ENCODE peak calls at places on chromosomes 12 and 14, in eight cellular contexts. Z, S, X, T, K, Q, M and C are unnamed samples.

GRCh38 chr12:108573310-108573709 is 10.9 kb downstream of the ISCU start:
- DNase-seq in T (no peak), X (no peak), Z (no peak), Q (no peak), K (no peak), S (no peak), M (no peak), C (no peak)

GRCh38 chr14:33432407-33433023 is 493.8 kb downstream of the NPAS3 start:
- DNase-seq in X (no peak), T (peak; percentile 13), S (peak; percentile 18), Z (peak; percentile 65), M (peak; percentile 23), Q (peak; percentile 8), K (peak; percentile 3), C (no peak)

GRCh38 chr12:4477133-4477532 is 31.5 kb upstream of the FGF6 start:
- DNase-seq in K (no peak), X (no peak), S (no peak), Q (no peak), Z (no peak), T (no peak), M (no peak), C (no peak)

GRCh38 chr12:16198884-16199283 is 78.6 kb downstream of the SLC15A5 start:
- DNase-seq in Z (no peak), T (no peak), M (no peak), K (no peak), Q (peak; percentile 53), X (no peak), S (no peak), C (no peak)

GRCh38 chr12:68374315-68374982 is 42.3 kb upstream of the MDM1 start:
- DNase-seq in Z (no peak), X (no peak), S (no peak), M (peak; percentile 60), T (no peak), Q (no peak), K (no peak), C (no peak)

GRCh38 chr12:29160230-29160629 is 11.2 kb downstream of the FAR2 start:
- DNase-seq in X (no peak), M (peak; percentile 23), K (no peak), T (no peak), Z (no peak), S (no peak), Q (no peak), C (no peak)

GRCh38 chr12:116436561-116437249 is 122.5 kb upstream of the MAP1LC3B2 start:
- DNase-seq in X (no peak), T (no peak), M (no peak), Q (no peak), K (no peak), S (no peak), Z (no peak), C (no peak)

GRCh38 chr14:33120966-33121365 is 182.3 kb downstream of the NPAS3 start:
- DNase-seq in M (no peak), Q (no peak), T (no peak), S (no peak), K (no peak), Z (peak; percentile 59), X (no peak), C (no peak)

GRCh38 chr12:92747151-92747550 is 44.4 kb downstream of the PLEKHG7 start:
- DNase-seq in T (no peak), Q (no peak), K (no peak), S (no peak), X (no peak), M (no peak), Z (no peak), C (no peak)

GRCh38 chr12:55996201-55996714 is 818 bp upstream of the SUOX start:
- DNase-seq in M (peak; percentile 85), X (peak; percentile 56), Z (peak; percentile 56), K (peak; percentile 57), T (peak; percentile 52), Q (peak; percentile 65), S (peak; percentile 62), C (peak; percentile 66)

GRCh38 chr14:31323419-31323818 is 96.9 kb downstream of the HEATR5A start:
- DNase-seq in X (no peak), S (no peak), T (no peak), Q (no peak), K (no peak), M (no peak), Z (no peak), C (no peak)

GRCh38 chr12:4771172-4771959 is 51.2 kb downstream of the GALNT8 start:
- DNase-seq in M (no peak), K (no peak), X (peak; percentile 20), T (no peak), S (no peak), Z (no peak), Q (no peak), C (no peak)

GRCh38 chr12:124497039-124497438 is 70.4 kb downstream of the NCOR2 start:
- DNase-seq in M (no peak), S (peak; percentile 88), T (no peak), X (no peak), K (no peak), Q (no peak), Z (peak; percentile 78), C (no peak)

GRCh38 chr14:105145381-105146180 is 23.0 kb downstream of the JAG2 start:
- DNase-seq in K (no peak), X (no peak), S (no peak), T (no peak), M (no peak), Z (no peak), Q (no peak), C (no peak)

GRCh38 chr12:76720068-76720467 is 43.8 kb upstream of the ZDHHC17 start:
- DNase-seq in Z (peak; percentile 89), X (no peak), Q (no peak), M (no peak), K (no peak), T (no peak), S (peak; percentile 73), C (no peak)

GRCh38 chr12:53725824-53726223 is 1.4 kb downstream of the CALCOCO1 start:
- DNase-seq in X (no peak), T (no peak), Z (peak; percentile 36), Q (no peak), M (no peak), S (peak; percentile 19), K (no peak), C (no peak)

GRCh38 chr12:89948266-89949175 is 239.9 kb upstream of the ATP2B1 start:
- DNase-seq in K (no peak), T (no peak), Z (no peak), S (no peak), X (no peak), M (no peak), Q (no peak), C (no peak)

GRCh38 chr12:6207254-6207942 is 7.2 kb downstream of the CD9 start:
- DNase-seq in X (no peak), S (no peak), M (no peak), K (no peak), Z (no peak), T (no peak), Q (no peak), C (no peak)

GRCh38 chr12:80216890-80217559 is 117.7 kb downstream of the OTOGL start:
- DNase-seq in K (no peak), Q (peak; percentile 42), S (no peak), M (no peak), T (no peak), Z (no peak), X (no peak), C (no peak)

GRCh38 chr12:131672311-131672940 is 38.5 kb upstream of the SFSWAP start:
- DNase-seq in Q (no peak), M (no peak), K (no peak), S (no peak), Z (no peak), T (no peak), X (no peak), C (no peak)

GRCh38 chr12:76180401-76181277 is 96.2 kb upstream of the NAP1L1 start:
- DNase-seq in X (no peak), Q (no peak), M (no peak), Z (no peak), T (no peak), K (no peak), S (no peak), C (no peak)

GRCh38 chr12:47152095-47152494 is 72.3 kb upstream of the AMIGO2 start:
- DNase-seq in Z (no peak), T (no peak), M (no peak), X (no peak), Q (no peak), S (no peak), K (no peak), C (no peak)

GRCh38 chr14:68514611-68515194 is 278.2 kb downstream of the ZFP36L1 start:
- DNase-seq in Z (no peak), X (no peak), M (no peak), K (no peak), Q (no peak), S (no peak), T (no peak), C (no peak)

GRCh38 chr12:52636592-52637258 is 15.3 kb downstream of the KRT2 start:
- DNase-seq in K (no peak), X (no peak), T (no peak), Q (no peak), M (peak; percentile 9), Z (no peak), S (no peak), C (no peak)

GRCh38 chr14:78088941-78089340 is 81.2 kb upstream of the NRXN3 start:
- DNase-seq in Q (peak; percentile 45), S (no peak), Z (no peak), M (no peak), K (no peak), X (no peak), T (no peak), C (no peak)

GRCh38 chr14:61602733-61603077 is 92.6 kb upstream of the HIF1A start:
- DNase-seq in Z (no peak), K (no peak), Q (peak; percentile 48), T (no peak), S (no peak), M (no peak), X (no peak), C (no peak)

GRCh38 chr12:110316861-110317260 is 35.8 kb downstream of the ATP2A2 start:
- DNase-seq in Z (peak; percentile 88), M (no peak), S (peak; percentile 91), K (peak; percentile 35), T (no peak), Q (no peak), X (no peak), C (no peak)

GRCh38 chr14:97264516-97265230 is 467.5 kb downstream of the VRK1 start:
- DNase-seq in K (no peak), Q (no peak), Z (no peak), X (no peak), T (no peak), S (no peak), M (no peak), C (no peak)

GRCh38 chr12:4246116-4246515 is 27.4 kb upstream of the CCND2 start:
- DNase-seq in S (no peak), K (no peak), X (no peak), M (no peak), Q (peak; percentile 10), Z (no peak), T (no peak), C (no peak)

GRCh38 chr12:131132118-131132892 is 178.6 kb downstream of the ADGRD1 start:
- DNase-seq in S (peak; percentile 1), T (peak; percentile 91), K (peak; percentile 55), Z (peak; percentile 48), X (peak; percentile 69), Q (peak; percentile 91), M (peak; percentile 73), C (peak; percentile 95)

GRCh38 chr12:118189761-118190181 is 53.8 kb downstream of the PEBP1 start:
- DNase-seq in T (peak; percentile 11), Q (peak; percentile 59), Z (peak; percentile 81), X (peak; percentile 13), M (no peak), K (peak; percentile 30), S (peak; percentile 82), C (peak; percentile 44)